ENCODE peak calls at places on chromosomes 6 and 20, in six cellular contexts. C is IMR-90, M is H9, S is mesendoderm, E is H1, G is mesenchymal stem cell. D is an unnamed sample.

GRCh38 chr6:29926081-29926794 is 16.1 kb upstream of the HLA-A start:
- DNase-seq in E (no peak), C (peak; percentile 32), S (no peak), M (no peak), G (no peak), D (no peak)

GRCh38 chr6:133623621-133624020 is 265.3 kb upstream of the TCF21 start:
- DNase-seq in S (no peak), C (no peak), G (no peak), E (no peak), M (no peak), D (no peak)

GRCh38 chr20:57679113-57679512 is 30.7 kb downstream of the PMEPA1 start:
- DNase-seq in E (no peak), G (no peak), C (no peak), M (no peak), S (no peak), D (no peak)

GRCh38 chr20:24341781-24342180 is 127.6 kb upstream of the SYNDIG1 start:
- DNase-seq in E (no peak), M (no peak), G (no peak), C (no peak), S (no peak), D (no peak)

GRCh38 chr6:89260832-89261231 is 43.7 kb upstream of the GABRR1 start:
- DNase-seq in C (no peak), G (peak; percentile 9), M (no peak), S (no peak), E (no peak), D (no peak)

GRCh38 chr6:35298625-35299140 is 1.1 kb downstream of the DEF6 start:
- DNase-seq in M (no peak), G (no peak), S (no peak), E (no peak), C (no peak), D (no peak)

GRCh38 chr20:57785720-57786119 is 75.9 kb upstream of the PMEPA1 start:
- DNase-seq in S (no peak), G (no peak), C (no peak), M (peak; percentile 10), E (no peak), D (no peak)

GRCh38 chr6:138991206-138991605 is 3.2 kb upstream of the REPS1 start:
- DNase-seq in C (no peak), G (no peak), M (no peak), S (no peak), E (no peak), D (no peak)

GRCh38 chr6:8131265-8131897 is 29.0 kb upstream of the EEF1E1 start:
- DNase-seq in S (peak; percentile 86), E (peak; percentile 31), M (peak; percentile 71), C (peak; percentile 70), G (peak; percentile 73), D (peak; percentile 77)

GRCh38 chr6:15769471-15770088 is 106.8 kb upstream of the DTNBP1 start:
- DNase-seq in C (no peak), S (no peak), M (no peak), G (peak; percentile 62), E (no peak), D (no peak)

GRCh38 chr6:45687570-45687969 is 309.8 kb upstream of the SUPT3H start:
- DNase-seq in G (no peak), C (no peak), E (no peak), M (no peak), S (no peak), D (no peak)

GRCh38 chr6:160730911-160731310 is 28.9 kb downstream of the PLG start:
- DNase-seq in C (no peak), M (peak; percentile 59), E (no peak), S (peak; percentile 62), G (no peak), D (no peak)

GRCh38 chr6:169172946-169173345 is 80.7 kb downstream of the THBS2 start:
- DNase-seq in M (no peak), S (no peak), G (no peak), E (no peak), C (no peak), D (no peak)
- H2BK120ac ChIP-seq in M (no peak overlapping the region), S (no peak overlapping the region), G (no peak overlapping the region), E (no peak overlapping the region), C (peak overlapping the region; percentile 38), D (no peak overlapping the region)

GRCh38 chr20:18322551-18322950 is 34.2 kb downstream of the ZNF133 start:
- DNase-seq in C (no peak), M (no peak), G (no peak), S (no peak), E (no peak), D (no peak)
- H2BK15ac ChIP-seq in C (no peak overlapping the region), M (no peak overlapping the region), G (no peak overlapping the region), S (no peak overlapping the region), E (no peak overlapping the region), D (no peak overlapping the region)

DNA sequence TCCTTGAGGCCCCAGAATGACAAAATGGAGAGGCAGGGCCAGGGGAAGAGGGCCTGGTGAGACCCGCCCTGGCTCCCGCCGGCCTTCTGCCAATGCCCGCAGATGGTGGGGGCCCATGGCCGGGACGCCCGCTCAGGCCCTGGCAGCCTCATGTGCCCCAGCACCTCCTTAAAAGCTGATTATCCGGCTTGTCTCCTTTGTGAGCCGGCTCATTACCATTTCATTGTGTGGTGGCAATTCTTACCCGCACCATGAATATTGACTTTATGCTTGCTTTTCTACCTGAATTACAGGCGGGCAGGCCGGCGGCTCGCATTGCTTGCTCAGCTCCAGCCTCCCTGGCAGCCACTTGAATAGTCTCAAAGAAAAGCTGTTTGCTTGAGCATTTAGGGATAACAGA is 119.9 kb upstream of the JAG1 start:
- DNase-seq in E (no peak), S (no peak), C (no peak), M (peak; percentile 48), G (no peak), D (no peak)
- H2BK120ac ChIP-seq in E (no peak overlapping the region), S (no peak overlapping the region), C (no peak overlapping the region), M (no peak overlapping the region), G (no peak overlapping the region), D (no peak overlapping the region)

DNA sequence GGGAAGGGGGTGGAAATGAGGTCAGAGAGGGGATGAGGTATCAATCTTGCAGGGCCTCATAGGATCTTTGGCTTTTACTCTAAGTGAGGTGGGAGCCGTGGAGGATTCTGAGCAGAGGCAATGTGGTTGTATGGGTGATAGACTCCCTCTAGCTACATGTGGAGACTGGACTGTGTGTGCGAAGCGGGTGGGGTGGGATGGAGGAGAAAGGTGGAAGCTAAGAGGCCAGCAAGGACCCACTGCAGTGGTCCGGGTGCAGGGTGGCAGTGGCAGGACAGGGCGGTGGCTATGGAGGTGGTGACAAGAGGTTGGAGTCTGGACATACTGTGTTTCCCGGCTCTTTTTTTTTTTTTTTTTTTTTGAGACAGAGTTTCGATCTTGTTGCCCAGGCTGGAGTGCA is 62.4 kb upstream of the PTPN1 start:
- DNase-seq in S (no peak), G (no peak), C (no peak), M (no peak), E (no peak), D (no peak)
- H2BK15ac ChIP-seq in S (no peak overlapping the region), G (peak overlapping the region; percentile 77), C (no peak overlapping the region), M (no peak overlapping the region), E (no peak overlapping the region), D (no peak overlapping the region)

DNA sequence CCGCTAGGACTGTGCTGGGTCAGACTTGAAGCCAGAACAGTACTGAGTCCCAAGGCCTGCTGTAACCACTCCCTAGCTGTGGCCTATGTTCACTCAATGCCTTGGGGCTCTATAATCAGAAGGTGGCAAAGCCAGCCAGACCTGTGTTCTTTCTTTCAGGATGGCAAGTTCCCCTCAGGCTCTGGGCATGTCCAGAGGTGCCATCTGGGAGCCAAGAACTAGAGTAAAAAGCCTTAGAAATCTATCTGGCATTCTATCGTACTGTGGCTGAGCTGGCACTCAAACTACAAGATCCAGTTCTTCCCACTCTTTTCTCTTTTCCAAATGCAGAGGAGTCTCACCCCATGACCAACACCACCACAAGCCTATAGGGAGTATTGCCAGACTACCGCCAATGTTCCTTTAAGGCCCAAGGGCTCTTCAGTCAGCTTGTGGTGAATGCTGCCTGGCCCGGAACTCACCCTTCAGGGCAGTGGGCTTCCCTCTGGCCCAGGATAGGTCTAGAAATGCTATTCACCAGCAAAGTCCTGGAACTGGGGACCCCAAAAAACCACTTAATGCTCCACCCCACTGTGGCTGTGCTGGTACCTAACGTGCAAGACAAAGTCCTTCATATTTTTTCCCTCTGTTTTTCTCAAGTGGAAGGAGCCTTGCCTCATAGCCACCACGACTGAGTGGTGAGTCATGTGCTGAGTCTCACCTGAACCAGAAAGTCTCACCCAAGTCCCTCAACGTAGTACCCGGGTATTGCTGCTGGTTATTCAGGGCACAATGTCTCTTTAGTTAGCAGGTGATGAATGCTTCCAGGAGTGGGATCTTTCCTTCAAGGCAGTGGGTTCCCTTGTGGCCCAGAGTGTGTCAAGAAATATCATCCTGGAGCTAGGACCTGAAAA is 8.6 kb upstream of the SIRPB2 start:
- DNase-seq in C (no peak), G (no peak), E (no peak), M (no peak), S (peak; percentile 35), D (no peak)
- H2BK120ac ChIP-seq in C (no peak overlapping the region), G (no peak overlapping the region), E (peak overlapping the region; percentile 91), M (peak overlapping the region; percentile 98), S (peak overlapping the region; percentile 90), D (no peak overlapping the region)

DNA sequence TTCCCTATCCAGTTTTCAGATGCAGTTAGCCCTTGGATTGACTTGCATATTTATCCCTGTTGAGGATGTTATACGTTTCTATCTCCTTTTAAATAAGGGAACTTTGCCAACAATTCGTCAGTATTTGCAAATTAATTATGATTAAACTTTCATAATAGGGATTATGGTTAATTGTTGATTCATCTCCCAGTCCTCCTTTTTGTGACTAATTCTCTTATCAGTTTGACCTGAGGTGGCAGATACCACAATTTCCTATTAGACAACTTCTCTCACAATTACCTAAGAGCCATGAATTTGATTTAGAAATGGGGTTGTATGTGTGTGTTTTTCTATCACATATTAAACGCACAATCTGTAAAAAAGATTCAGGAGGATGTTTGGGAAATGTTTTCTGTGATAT is 172.9 kb downstream of the LAMA2 start:
- DNase-seq in G (no peak), E (no peak), C (no peak), M (no peak), S (no peak), D (no peak)
- H2BK15ac ChIP-seq in G (no peak overlapping the region), E (no peak overlapping the region), C (no peak overlapping the region), M (no peak overlapping the region), S (no peak overlapping the region), D (no peak overlapping the region)

D was measured in neuronal stem cell.